ENCODE peak calls at places on chromosomes 11 and 22, in nine cellular contexts. R, L, Y, W, N, S, F, E and V are unnamed samples.

GRCh38 chr11:125402436-125402835 is 93.6 kb downstream of the FEZ1 start:
- DNase-seq in S (no peak), N (peak; percentile 54), Y (no peak), L (no peak), R (peak; percentile 44), W (peak; percentile 76), E (no peak), F (no peak), V (no peak)

GRCh38 chr22:29903371-29903770 is 20.4 kb downstream of the MTMR3 start:
- DNase-seq in N (no peak), W (no peak), E (no peak), F (no peak), S (no peak), R (no peak), L (no peak), Y (no peak), V (no peak)

GRCh38 chr11:114563077-114563476 is 3.4 kb upstream of the NXPE1 start:
- DNase-seq in N (no peak), L (no peak), R (peak; percentile 35), S (peak; percentile 63), E (no peak), W (peak; percentile 68), F (no peak), Y (no peak), V (no peak)

GRCh38 chr11:19995131-19995530 is 165.1 kb downstream of the DBX1 start:
- DNase-seq in L (no peak), R (peak; percentile 33), W (peak; percentile 92), F (no peak), S (peak; percentile 44), E (no peak), N (peak; percentile 43), Y (no peak), V (peak; percentile 48)

GRCh38 chr11:117888140-117888561 is 11.7 kb upstream of the FXYD6 start:
- DNase-seq in N (no peak), L (no peak), S (no peak), Y (no peak), F (no peak), W (no peak), E (no peak), R (no peak), V (no peak)

GRCh38 chr11:6635082-6635932 is 16.1 kb upstream of the TPP1 start:
- DNase-seq in L (no peak), Y (no peak), F (no peak), E (no peak), S (peak; percentile 58), N (peak; percentile 60), W (peak; percentile 86), R (no peak), V (no peak)

GRCh38 chr22:19523240-19524169 is 705 bp downstream of the CLDN5 start:
- DNase-seq in N (no peak), F (no peak), R (no peak), W (no peak), E (no peak), Y (no peak), L (peak; percentile 74), S (no peak), V (peak; percentile 42)

GRCh38 chr11:71364806-71365205 is 83.4 kb downstream of the DHCR7 start:
- DNase-seq in F (no peak), R (no peak), W (no peak), L (no peak), S (no peak), Y (no peak), N (no peak), E (no peak), V (no peak)

GRCh38 chr22:48883211-48883960 is 944.3 kb downstream of the BRD1 start:
- DNase-seq in F (no peak), W (no peak), R (no peak), N (no peak), S (no peak), L (no peak), Y (no peak), E (no peak), V (no peak)

GRCh38 chr11:45100338-45100737 is 46.1 kb upstream of the PRDM11 start:
- DNase-seq in L (peak; percentile 53), R (no peak), F (no peak), E (no peak), W (peak; percentile 46), S (no peak), Y (no peak), N (no peak), V (no peak)

GRCh38 chr22:25509391-25509791 is 55.1 kb upstream of the GRK3 start:
- DNase-seq in W (no peak), R (no peak), Y (no peak), F (no peak), E (no peak), N (peak; percentile 23), S (no peak), L (no peak), V (no peak)

GRCh38 chr11:64947202-64947814 is 11.6 kb upstream of the GPHA2 start:
- DNase-seq in F (no peak), S (no peak), W (peak; percentile 7), Y (no peak), N (no peak), R (no peak), E (no peak), L (no peak), V (no peak)

GRCh38 chr11:434496-434895 is 7.3 kb downstream of the ANO9 start:
- DNase-seq in W (no peak), E (no peak), L (no peak), N (no peak), Y (no peak), R (no peak), F (no peak), S (no peak), V (no peak)

GRCh38 chr22:42368379-42369249 is 63.6 kb downstream of the NFAM1 start:
- DNase-seq in N (no peak), L (no peak), W (no peak), E (peak; percentile 13), R (no peak), F (no peak), S (peak; percentile 6), Y (no peak), V (no peak)

GRCh38 chr11:125569913-125570621 is 790 bp downstream of the EI24 start:
- DNase-seq in W (peak; percentile 22), S (no peak), F (no peak), L (no peak), R (no peak), N (no peak), Y (no peak), E (no peak), V (peak; percentile 40)

GRCh38 chr22:19507534-19507861 is 16.7 kb downstream of the CLDN5 start:
- DNase-seq in S (no peak), L (no peak), F (no peak), E (no peak), N (no peak), Y (no peak), W (no peak), R (no peak), V (no peak)

GRCh38 chr11:1303973-1304372 is 5.5 kb downstream of the TOLLIP start:
- DNase-seq in F (no peak), S (no peak), Y (no peak), R (no peak), W (no peak), L (peak; percentile 14), N (peak; percentile 54), E (no peak), V (no peak)

GRCh38 chr11:76234704-76235232 is 28.5 kb upstream of the WNT11 start:
- DNase-seq in R (peak; percentile 52), F (no peak), W (no peak), N (peak; percentile 66), L (no peak), E (no peak), Y (no peak), S (no peak), V (peak; percentile 92)

GRCh38 chr11:59556115-59556882 is 45.0 kb downstream of the OR4D9 start:
- DNase-seq in S (peak; percentile 46), L (peak; percentile 43), R (peak; percentile 49), W (peak; percentile 86), N (peak; percentile 50), E (peak; percentile 84), F (no peak), Y (peak; percentile 81), V (peak; percentile 82)

GRCh38 chr11:134755535-134755934 is 343.5 kb upstream of the B3GAT1 start:
- DNase-seq in L (no peak), F (no peak), S (no peak), E (no peak), W (no peak), N (no peak), R (no peak), Y (no peak), V (no peak)

GRCh38 chr22:41028841-41029240 is 63.6 kb upstream of the EP300 start:
- DNase-seq in L (no peak), R (peak; percentile 80), W (peak; percentile 92), S (no peak), F (no peak), N (no peak), E (no peak), Y (no peak), V (no peak)

GRCh38 chr11:20337526-20338154 is 25.9 kb upstream of the HTATIP2 start:
- DNase-seq in R (no peak), Y (no peak), S (no peak), L (peak; percentile 62), E (no peak), F (no peak), W (peak; percentile 31), N (no peak), V (peak; percentile 17)

GRCh38 chr22:49568751-49569285 is 258.9 kb downstream of the BRD1 start:
- DNase-seq in F (no peak), E (no peak), R (no peak), N (no peak), S (no peak), L (no peak), Y (no peak), W (no peak), V (no peak)